ENCODE peak calls at places on chromosomes 3 and 15, in four cellular contexts. F, U, M and R are unnamed samples.

GRCh38 chr3:159762238-159762637 is 226.4 kb upstream of the IL12A start:
- DNase-seq in F (peak), U (no peak), M (no peak), R (no peak)

GRCh38 chr3:191197761-191198160 is 1.3 kb upstream of the OSTN start:
- DNase-seq in F (no peak), U (no peak), M (no peak), R (no peak)

GRCh38 chr3:59572106-59572505 is 522.3 kb upstream of the CFAP20DC start:
- DNase-seq in F (no peak), U (no peak), M (no peak), R (no peak)

GRCh38 chr15:69673236-69673881 is 220.7 kb downstream of the RPLP1 start:
- DNase-seq in F (no peak), U (no peak), M (no peak), R (no peak)

GRCh38 chr3:65406470-65406869 is 632.2 kb downstream of the MAGI1 start:
- DNase-seq in F (no peak), U (no peak), M (no peak), R (no peak)

GRCh38 chr3:66502267-66502874 is 1.5 kb upstream of the LRIG1 start:
- DNase-seq in F (no peak), U (no peak), M (no peak), R (no peak)

GRCh38 chr15:41937568-41937923 is 34.8 kb downstream of the EHD4 start:
- DNase-seq in F (no peak), U (no peak), M (no peak), R (no peak)

GRCh38 chr15:101675796-101676582 is 23.8 kb upstream of the TM2D3 start:
- DNase-seq in F (peak), U (no peak), M (no peak), R (no peak)

DNA sequence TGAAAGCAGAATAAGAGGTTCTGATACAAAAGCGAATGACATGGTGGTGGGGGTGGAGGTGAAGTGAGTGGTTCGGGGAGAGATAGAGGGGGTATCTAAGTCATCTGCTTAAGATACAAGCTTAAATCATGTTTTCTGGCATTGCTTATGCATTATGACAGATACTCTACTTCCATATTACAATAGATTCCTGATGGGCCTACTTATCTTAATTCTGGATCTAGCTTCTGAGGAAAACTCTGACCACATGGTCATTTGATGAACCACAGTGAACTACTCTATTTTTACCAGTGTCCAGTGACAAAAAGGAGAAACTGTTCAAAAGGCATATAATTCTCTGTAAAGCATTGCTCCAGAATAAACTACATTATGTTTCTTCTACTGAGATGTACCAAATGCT is 673.7 kb upstream of the CCDC54 start:
- DNase-seq in F (no peak), U (peak), M (no peak), R (no peak)
- H3K4me3 ChIP-seq in F (no peak), U (no peak), M (no peak), R (no peak)

GRCh38 chr3:48369685-48370329 is 2.2 kb upstream of the FBXW12 start:
- DNase-seq in F (peak), U (no peak), M (peak), R (no peak)
- H3K27ac ChIP-seq in F (no peak), U (no peak), M (no peak), R (no peak)

DNA sequence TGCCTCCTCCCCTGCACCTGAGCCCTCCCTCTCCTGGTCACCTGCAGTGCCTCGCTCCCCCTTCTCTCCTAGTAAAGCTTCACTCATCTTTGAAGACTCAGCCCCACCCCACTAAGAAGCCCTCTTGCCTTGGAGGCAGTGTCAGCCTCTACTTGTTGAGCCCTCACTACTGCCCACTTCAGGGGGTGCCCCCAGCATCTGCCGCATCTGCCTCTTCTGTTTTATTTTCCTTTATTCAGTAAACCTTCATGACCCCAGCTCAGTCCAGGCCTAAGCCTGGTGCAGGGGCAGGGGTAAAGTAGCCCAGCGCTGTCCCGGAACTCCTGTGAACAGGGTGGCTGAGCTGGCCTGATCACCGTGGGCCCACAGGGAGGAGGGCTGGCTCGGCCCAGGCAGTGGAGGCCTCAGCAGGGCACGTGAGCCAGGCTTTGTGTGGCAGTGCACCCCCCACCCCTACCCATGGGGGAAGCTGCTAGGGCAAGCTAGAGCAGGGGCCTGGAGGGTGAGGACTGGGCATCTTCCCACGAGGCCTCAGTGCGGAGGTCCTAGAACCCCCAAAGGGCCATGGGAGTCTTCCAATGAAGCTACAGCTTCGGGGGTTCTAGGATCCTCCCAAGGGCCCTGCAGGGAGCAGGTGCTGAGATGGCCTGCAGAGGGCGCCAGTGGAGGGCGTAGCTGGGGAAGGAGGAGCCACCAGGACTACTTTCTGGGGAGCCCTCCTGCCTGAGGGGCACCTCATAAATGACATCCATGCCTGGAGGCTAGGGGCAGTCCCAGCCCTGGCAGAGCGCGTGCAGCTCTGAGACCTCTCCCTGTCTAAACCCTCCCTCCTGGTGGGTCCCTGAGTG is 36.1 kb downstream of the TSPAN3 start:
- DNase-seq in F (peak), U (peak), M (peak), R (no peak)
- TF ChIP-seq POLR2AphosphoS5 in F (no peak), U (peak), M (peak), R (no peak)

DNA sequence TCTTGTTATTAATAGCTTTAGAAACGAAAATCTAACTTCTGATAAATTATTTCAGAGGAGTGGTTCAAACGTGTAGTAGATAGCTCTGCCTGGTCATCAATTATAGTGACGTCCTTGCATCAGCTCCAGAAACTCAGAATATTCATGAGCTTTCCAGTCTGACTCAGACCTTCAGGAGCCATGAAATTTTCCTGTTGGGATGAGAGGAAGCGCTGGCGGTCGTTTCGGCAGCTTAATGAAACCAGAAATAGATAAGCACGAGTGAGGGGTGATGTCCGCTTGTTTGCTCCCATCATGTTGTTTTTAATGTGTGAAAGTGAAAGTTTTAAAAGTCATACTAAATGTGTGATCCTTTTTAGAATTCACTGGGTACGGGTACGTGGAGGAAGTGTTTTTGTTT is 141.1 kb downstream of the PGPEP1L start:
- DNase-seq in F (peak), U (peak), M (no peak), R (no peak)
- H3K4me3 ChIP-seq in F (peak), U (peak), M (peak), R (peak)

GRCh38 chr3:3154879-3155610 is 24.4 kb downstream of the CRBN start:
- DNase-seq in F (no peak), U (no peak), M (no peak), R (no peak)
- H3K27ac ChIP-seq in F (no peak), U (no peak), M (no peak), R (no peak)

GRCh38 chr3:48015451-48016182 is 599 bp downstream of the MAP4 start:
- DNase-seq in F (no peak), U (no peak), M (no peak), R (no peak)

GRCh38 chr3:48022178-48022577 is 6.0 kb upstream of the MAP4 start:
- DNase-seq in F (no peak), U (no peak), M (no peak), R (no peak)

GRCh38 chr3:48016336-48016973 is at the start of gene MAP4:
- DNase-seq in F (no peak), U (no peak), M (no peak), R (no peak)

GRCh38 chr3:48014358-48014757 is 1.9 kb downstream of the MAP4 start:
- DNase-seq in F (no peak), U (no peak), M (no peak), R (no peak)

GRCh38 chr3:48018841-48019240 is 2.6 kb upstream of the MAP4 start:
- DNase-seq in F (no peak), U (no peak), M (no peak), R (no peak)
- TF ChIP-seq POLR2AphosphoS5 in F (no peak), U (no peak), M (no peak), R (no peak)

GRCh38 chr3:9352917-9353823 is 9.7 kb upstream of the THUMPD3 start:
- DNase-seq in F (peak), U (peak), M (peak), R (peak)
- H3K4me3 ChIP-seq in F (no peak), U (no peak), M (peak), R (no peak)

GRCh38 chr3:62793961-62794360 is 81.3 kb downstream of the CADPS start:
- DNase-seq in F (no peak), U (no peak), M (no peak), R (no peak)
- H3K27ac ChIP-seq in F (no peak), U (no peak), M (no peak), R (no peak)

GRCh38 chr3:182117131-182117530 is 405.4 kb downstream of the SOX2 start:
- DNase-seq in F (no peak), U (no peak), M (no peak), R (no peak)

GRCh38 chr3:182118081-182118480 is 406.4 kb downstream of the SOX2 start:
- DNase-seq in F (no peak), U (no peak), M (no peak), R (no peak)

GRCh38 chr3:182116386-182116785 is 404.7 kb downstream of the SOX2 start:
- DNase-seq in F (no peak), U (no peak), M (no peak), R (no peak)

GRCh38 chr3:182115328-182116045 is 403.8 kb downstream of the SOX2 start:
- DNase-seq in F (no peak), U (no peak), M (no peak), R (no peak)

GRCh38 chr3:182117583-182117982 is 405.9 kb downstream of the SOX2 start:
- DNase-seq in F (no peak), U (peak), M (no peak), R (no peak)
- TF ChIP-seq POLR2AphosphoS5 in F (no peak), U (no peak), M (no peak), R (no peak)

GRCh38 chr15:78444255-78444654 is 6.2 kb downstream of the IREB2 start:
- DNase-seq in F (no peak), U (no peak), M (no peak), R (no peak)

GRCh38 chr15:78438595-78439285 is 724 bp downstream of the IREB2 start:
- DNase-seq in F (peak), U (peak), M (no peak), R (no peak)

GRCh38 chr15:78437762-78438594 is at the start of gene IREB2:
- DNase-seq in F (peak), U (peak), M (peak), R (peak)

GRCh38 chr15:78437107-78437761 is 782 bp upstream of the IREB2 start:
- DNase-seq in F (peak), U (peak), M (no peak), R (no peak)

GRCh38 chr15:78440375-78441373 is 2.7 kb downstream of the IREB2 start:
- DNase-seq in F (no peak), U (no peak), M (no peak), R (no peak)
- H3K4me3 ChIP-seq in F (no peak), U (no peak), M (no peak), R (no peak)